ENCODE peak calls at places on chromosomes 11 and 22, in five cellular contexts. One of them, this sample, is unnamed.

GRCh38 chr22:50399751-50400331 is 56.7 kb downstream of the PPP6R2 start:
- DNase-seq in right cardiac atrium: no peak
- DNase-seq in ecto neural progenitor cell: peak
- DNase-seq in T-helper 1 cell: peak
- DNase-seq in GOT3: no peak
- DNase-seq in this sample: peak

GRCh38 chr11:69892237-69892985 is 73.2 kb upstream of the FGF3 start:
- DNase-seq in ecto neural progenitor cell: no peak
- DNase-seq in GOT3: no peak
- DNase-seq in right cardiac atrium: no peak
- DNase-seq in T-helper 1 cell: no peak
- DNase-seq in this sample: no peak

GRCh38 chr22:36191106-36191836 is 10.3 kb downstream of the APOL4 start:
- DNase-seq in GOT3: no peak
- DNase-seq in right cardiac atrium: peak
- DNase-seq in ecto neural progenitor cell: no peak
- DNase-seq in T-helper 1 cell: no peak
- DNase-seq in this sample: no peak

GRCh38 chr22:27514612-27515011 is 286.9 kb downstream of the MN1 start:
- DNase-seq in T-helper 1 cell: no peak
- DNase-seq in GOT3: no peak
- DNase-seq in right cardiac atrium: peak
- DNase-seq in ecto neural progenitor cell: no peak
- DNase-seq in this sample: no peak

GRCh38 chr22:43884600-43885318 is 7.1 kb downstream of the PNPLA5 start:
- DNase-seq in ecto neural progenitor cell: peak
- DNase-seq in right cardiac atrium: peak
- DNase-seq in T-helper 1 cell: peak
- DNase-seq in GOT3: no peak
- DNase-seq in this sample: no peak

GRCh38 chr22:22943521-22944267 is 56.1 kb downstream of the IGLL5 start:
- DNase-seq in T-helper 1 cell: no peak
- DNase-seq in right cardiac atrium: no peak
- DNase-seq in ecto neural progenitor cell: peak
- DNase-seq in GOT3: no peak
- DNase-seq in this sample: no peak

GRCh38 chr11:77542296-77542695 is 47.5 kb upstream of the AQP11 start:
- DNase-seq in T-helper 1 cell: no peak
- DNase-seq in right cardiac atrium: no peak
- DNase-seq in ecto neural progenitor cell: no peak
- DNase-seq in GOT3: no peak
- DNase-seq in this sample: no peak

GRCh38 chr22:19119949-19120348 is 2.3 kb downstream of the DGCR2 start:
- DNase-seq in right cardiac atrium: no peak
- DNase-seq in GOT3: no peak
- DNase-seq in T-helper 1 cell: no peak
- DNase-seq in ecto neural progenitor cell: no peak
- DNase-seq in this sample: no peak

GRCh38 chr11:73429121-73429740 is 53.0 kb downstream of the RELT start:
- DNase-seq in GOT3: no peak
- DNase-seq in ecto neural progenitor cell: no peak
- DNase-seq in right cardiac atrium: no peak
- DNase-seq in T-helper 1 cell: no peak
- DNase-seq in this sample: no peak

GRCh38 chr11:100760766-100761165 is 73.7 kb downstream of the ARHGAP42 start:
- DNase-seq in GOT3: no peak
- DNase-seq in right cardiac atrium: no peak
- DNase-seq in ecto neural progenitor cell: no peak
- DNase-seq in T-helper 1 cell: no peak
- DNase-seq in this sample: no peak

GRCh38 chr11:66318576-66318970 is 1.7 kb upstream of the CD248 start:
- DNase-seq in ecto neural progenitor cell: no peak
- DNase-seq in GOT3: no peak
- DNase-seq in right cardiac atrium: no peak
- DNase-seq in T-helper 1 cell: no peak
- DNase-seq in this sample: no peak

GRCh38 chr22:46328066-46328465 is 7.4 kb upstream of the TRMU start:
- DNase-seq in right cardiac atrium: no peak
- DNase-seq in GOT3: no peak
- DNase-seq in ecto neural progenitor cell: no peak
- DNase-seq in T-helper 1 cell: no peak
- DNase-seq in this sample: no peak

GRCh38 chr11:47412152-47412746 is 3.9 kb downstream of the SLC39A13 start:
- DNase-seq in right cardiac atrium: peak
- DNase-seq in ecto neural progenitor cell: peak
- DNase-seq in T-helper 1 cell: peak
- DNase-seq in GOT3: no peak
- DNase-seq in this sample: peak

This sample was measured in CD8-positive, alpha-beta T cell.